ENCODE peak calls at places on chromosomes 6 and 20, in seven cellular contexts. Y is A549; W is thoracic aorta; O is CD8-positive, alpha-beta memory T cell; E is testis; F is kidney; S is H1. K is an unnamed sample. For H3K9me3, the result is how much of the 10 kb centered on the place peaks cover.

GRCh38 chr20:36367370-36367745 is 61.2 kb downstream of the DLGAP4 start:
- DNase-seq in F (no peak), Y (no peak), S (no peak), E (no peak), O (no peak), W (no peak), K (no peak)

GRCh38 chr6:129007819-129008218 is 124.9 kb downstream of the LAMA2 start:
- DNase-seq in F (no peak), Y (no peak), W (no peak), S (no peak), O (no peak), E (no peak), K (no peak)

GRCh38 chr6:76876922-76877553 is 586.3 kb downstream of the HTR1B start:
- DNase-seq in F (no peak), O (no peak), E (peak), W (no peak), Y (no peak), S (peak), K (peak)

GRCh38 chr20:43662943-43663655 is 3.8 kb upstream of the MYBL2 start:
- DNase-seq in F (no peak), Y (no peak), S (no peak), W (no peak), E (no peak), O (no peak), K (peak)

GRCh38 chr20:36313936-36314335 is 7.8 kb downstream of the DLGAP4 start:
- DNase-seq in F (no peak), Y (no peak), E (no peak), O (no peak), W (no peak), S (no peak), K (no peak)

GRCh38 chr20:44471481-44471882 is 4.2 kb upstream of the TTPAL start:
- DNase-seq in S (no peak), F (no peak), O (no peak), E (no peak), Y (no peak), W (no peak), K (peak)

GRCh38 chr6:44966449-44967091 is 361.6 kb upstream of the RUNX2 start:
- DNase-seq in W (no peak), F (no peak), E (no peak), O (no peak), Y (peak), S (no peak), K (no peak)

GRCh38 chr6:139262519-139263300 is 29.1 kb downstream of the TXLNB start:
- DNase-seq in W (no peak), O (peak), E (no peak), Y (no peak), S (no peak), F (no peak), K (peak)

GRCh38 chr6:54689620-54690019 is 157.0 kb upstream of the FAM83B start:
- DNase-seq in S (no peak), W (no peak), Y (no peak), F (no peak), E (no peak), O (no peak), K (no peak)

GRCh38 chr6:31659649-31660223 is 842 bp downstream of the C6orf47 start:
- DNase-seq in S (no peak), O (peak), W (no peak), Y (no peak), F (no peak), E (no peak), K (no peak)

GRCh38 chr6:89433637-89434499 is 916 bp downstream of the ANKRD6 start:
- DNase-seq in O (peak), F (peak), S (peak), W (no peak), E (peak), Y (no peak), K (no peak)

GRCh38 chr6:16249971-16250370 is 11.6 kb downstream of the GMPR start:
- DNase-seq in O (no peak), E (no peak), W (no peak), S (no peak), Y (no peak), F (no peak), K (no peak)

GRCh38 chr20:14622796-14623195 is 285.4 kb upstream of the FLRT3 start:
- DNase-seq in W (no peak), O (no peak), S (no peak), Y (peak), E (no peak), F (no peak), K (peak)

GRCh38 chr20:52204136-52204535 is 12.6 kb upstream of the ZFP64 start:
- DNase-seq in S (no peak), W (no peak), O (no peak), E (no peak), Y (no peak), F (no peak), K (peak)

GRCh38 chr6:18389479-18389878 is 2.3 kb downstream of the RNF144B start:
- DNase-seq in W (no peak), F (no peak), E (no peak), S (no peak), Y (no peak), O (no peak), K (no peak)

GRCh38 chr6:88573971-88574370 is 389.4 kb downstream of the RNGTT start:
- DNase-seq in Y (no peak), F (no peak), W (no peak), S (no peak), O (no peak), E (no peak), K (peak)

GRCh38 chr20:48710341-48711043 is 117.3 kb downstream of the PREX1 start:
- DNase-seq in S (no peak), E (no peak), Y (no peak), O (no peak), W (no peak), F (no peak), K (no peak)

GRCh38 chr6:63447134-63447533 is 125.1 kb upstream of the LOC128125822 start:
- DNase-seq in F (no peak), O (no peak), W (no peak), S (no peak), E (no peak), Y (no peak), K (no peak)

GRCh38 chr20:21395666-21396044 is 1.7 kb downstream of the NKX2-4 start:
- DNase-seq in F (peak), E (peak), Y (no peak), S (no peak), O (peak), W (no peak), K (no peak)

GRCh38 chr20:15902493-15902892 is 670.8 kb downstream of the KIF16B start:
- DNase-seq in O (no peak), Y (no peak), E (peak), F (peak), W (no peak), S (peak), K (peak)

GRCh38 chr20:5806457-5807263 is 56.5 kb downstream of the SHLD1 start:
- DNase-seq in S (peak), E (no peak), W (no peak), O (no peak), Y (no peak), F (no peak), K (no peak)

GRCh38 chr20:41321003-41321402 is 3.5 kb upstream of the ZHX3 start:
- DNase-seq in W (no peak), S (no peak), Y (no peak), E (no peak), F (no peak), O (no peak), K (no peak)

GRCh38 chr6:32484614-32484998 is 44.9 kb downstream of the HLA-DRA start:
- DNase-seq in E (no peak), W (no peak), O (no peak), S (no peak), Y (no peak), F (peak), K (no peak)

GRCh38 chr20:50107086-50107645 is 5.8 kb downstream of the UBE2V1 start:
- DNase-seq in F (no peak), E (no peak), W (no peak), Y (no peak), S (no peak), O (no peak), K (no peak)

GRCh38 chr20:51631011-51631950 is 88.8 kb upstream of the NFATC2 start:
- DNase-seq in F (peak), S (no peak), W (peak), E (peak), O (peak), Y (peak), K (peak)

GRCh38 chr20:21371193-21371592 is 26.1 kb downstream of the NKX2-4 start:
- DNase-seq in S (no peak), E (no peak), O (no peak), F (no peak), W (no peak), Y (no peak), K (no peak)

GRCh38 chr6:19802656-19803055 is 34.5 kb upstream of the ID4 start:
- DNase-seq in E (no peak), W (no peak), F (no peak), Y (no peak), S (no peak), O (no peak), K (no peak)

GRCh38 chr20:24109537-24109936 is 121.0 kb upstream of the GGTLC1 start:
- DNase-seq in F (no peak), Y (no peak), E (no peak), W (no peak), S (no peak), O (peak), K (no peak)

GRCh38 chr6:34517461-34517868 is 38.7 kb downstream of the SPDEF start:
- DNase-seq in W (no peak), E (no peak), Y (no peak), O (no peak), S (no peak), F (no peak), K (no peak)

GRCh38 chr6:28758046-28758817 is 165.6 kb downstream of the TRIM27 start:
- DNase-seq in W (no peak), E (no peak), O (no peak), Y (peak), S (peak), F (no peak), K (peak)

GRCh38 chr20:22800161-22800560 is 215.8 kb upstream of the FOXA2 start:
- DNase-seq in O (no peak), F (no peak), Y (no peak), W (no peak), E (no peak), S (no peak), K (no peak)

GRCh38 chr6:161216616-161217205 is 57.1 kb downstream of the AGPAT4 start:
- DNase-seq in S (no peak), E (no peak), O (no peak), Y (no peak), W (no peak), F (no peak), K (no peak)
- H3K27ac ChIP-seq in S (no peak), E (no peak), O (no peak), Y (no peak), W (no peak), F (no peak), K (no peak)

GRCh38 chr6:22189946-22190345 is 106.9 kb downstream of the PRL start:
- DNase-seq in S (no peak), O (no peak), E (no peak), F (no peak), Y (no peak), W (no peak), K (no peak)

GRCh38 chr6:22184371-22184770 is 112.5 kb downstream of the PRL start:
- DNase-seq in O (no peak), S (no peak), E (no peak), W (no peak), F (no peak), Y (no peak), K (no peak)
- H3K9me3 ChIP-seq in O (under half), S (under half), E (under half), W (under half), F (under half), Y (under half), K (under half)

GRCh38 chr20:35030136-35030535 is 62.5 kb downstream of the TRPC4AP start:
- DNase-seq in O (no peak), S (no peak), E (no peak), Y (no peak), F (no peak), W (no peak), K (no peak)

GRCh38 chr20:35039146-35039545 is 53.5 kb downstream of the TRPC4AP start:
- DNase-seq in Y (no peak), O (no peak), F (no peak), E (no peak), S (no peak), W (no peak), K (no peak)

GRCh38 chr20:35040090-35040489 is 52.5 kb downstream of the TRPC4AP start:
- DNase-seq in Y (no peak), W (no peak), S (no peak), E (no peak), F (no peak), O (no peak), K (no peak)

GRCh38 chr20:35034150-35034549 is 58.5 kb downstream of the TRPC4AP start:
- DNase-seq in S (peak), O (no peak), E (no peak), Y (no peak), W (no peak), F (no peak), K (no peak)
- H3K27ac ChIP-seq in S (no peak), O (no peak), E (no peak), Y (no peak), W (no peak), F (peak), K (no peak)

GRCh38 chr6:168410554-168411011 is 30.4 kb upstream of the SMOC2 start:
- DNase-seq in E (no peak), S (peak), O (no peak), W (no peak), F (peak), Y (no peak), K (no peak)

GRCh38 chr6:168412456-168412855 is 28.5 kb upstream of the SMOC2 start:
- DNase-seq in Y (no peak), W (no peak), E (no peak), F (peak), O (no peak), S (peak), K (no peak)

GRCh38 chr6:168411130-168411529 is 29.9 kb upstream of the SMOC2 start:
- DNase-seq in O (no peak), F (peak), Y (no peak), S (peak), E (no peak), W (no peak), K (no peak)

GRCh38 chr6:168413018-168413720 is 27.8 kb upstream of the SMOC2 start:
- DNase-seq in Y (no peak), O (no peak), E (peak), S (peak), W (no peak), F (peak), K (no peak)

DNA sequence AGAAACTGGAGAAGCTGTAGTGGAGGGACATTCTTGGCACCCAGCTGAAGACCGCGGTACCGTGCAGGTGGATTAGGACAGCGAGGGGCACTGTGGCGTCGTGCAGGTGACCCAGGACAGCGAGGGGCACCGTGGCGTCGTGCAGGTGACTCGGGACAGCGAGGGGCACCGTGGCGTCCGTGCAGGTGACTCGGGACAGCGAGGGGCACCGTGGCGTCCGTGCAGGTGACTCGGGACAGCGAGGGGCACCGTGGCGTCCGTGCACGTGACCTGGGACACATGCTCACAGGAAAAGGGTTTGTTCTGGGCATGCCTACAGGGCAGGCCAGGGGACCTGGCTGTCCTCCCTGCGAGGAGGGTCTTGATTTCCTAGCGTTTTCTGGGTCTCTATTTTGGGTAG is 29.2 kb upstream of the SMOC2 start:
- DNase-seq in E (no peak), O (no peak), W (no peak), Y (no peak), F (no peak), S (peak), K (no peak)
- H3K9me3 ChIP-seq in E (under half), O (under half), W (under half), Y (under half), F (under half), S (under half), K (under half)

GRCh38 chr6:25014806-25015560 is 79.2 kb upstream of the RIPOR2 start:
- DNase-seq in O (peak), Y (no peak), W (no peak), E (no peak), F (no peak), S (no peak), K (no peak)

GRCh38 chr6:25012657-25013056 is 76.9 kb upstream of the RIPOR2 start:
- DNase-seq in S (no peak), F (no peak), Y (no peak), O (no peak), W (no peak), E (no peak), K (no peak)

GRCh38 chr6:25013249-25013648 is 77.5 kb upstream of the RIPOR2 start:
- DNase-seq in W (no peak), S (no peak), F (no peak), Y (no peak), O (no peak), E (no peak), K (no peak)

GRCh38 chr6:25016311-25016710 is 80.6 kb upstream of the RIPOR2 start:
- DNase-seq in Y (no peak), W (no peak), F (no peak), O (no peak), E (no peak), S (no peak), K (no peak)

DNA sequence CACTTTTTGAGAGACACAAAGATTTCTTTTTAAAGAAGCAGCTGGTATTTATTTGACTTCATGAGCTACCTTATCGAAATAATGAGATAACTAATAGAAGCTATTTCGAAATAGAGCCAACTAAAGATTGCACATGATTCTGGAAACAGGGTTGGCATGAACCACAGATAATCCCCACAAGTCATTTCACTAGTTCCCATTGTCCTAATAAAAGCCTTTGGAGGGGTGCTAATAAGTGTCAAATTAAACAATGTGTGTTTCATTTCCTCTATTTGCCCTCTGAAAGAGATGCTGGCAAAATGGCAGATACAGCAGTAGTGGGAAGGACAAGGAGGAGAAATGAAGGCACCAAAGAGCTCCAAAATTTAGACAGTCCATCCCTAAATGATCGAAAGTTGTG is 78.6 kb upstream of the RIPOR2 start:
- DNase-seq in E (no peak), F (no peak), W (no peak), S (no peak), O (no peak), Y (no peak), K (no peak)
- H3K27ac ChIP-seq in E (no peak), F (no peak), W (no peak), S (no peak), O (no peak), Y (peak), K (no peak)

GRCh38 chr6:13678255-13678983 is 33.2 kb downstream of the RANBP9 start:
- DNase-seq in E (no peak), W (no peak), O (no peak), S (no peak), F (no peak), Y (no peak), K (no peak)
- H3K9me3 ChIP-seq in E (under half), W (under half), O (under half), S (under half), F (under half), Y (under half), K (under half)

DNA sequence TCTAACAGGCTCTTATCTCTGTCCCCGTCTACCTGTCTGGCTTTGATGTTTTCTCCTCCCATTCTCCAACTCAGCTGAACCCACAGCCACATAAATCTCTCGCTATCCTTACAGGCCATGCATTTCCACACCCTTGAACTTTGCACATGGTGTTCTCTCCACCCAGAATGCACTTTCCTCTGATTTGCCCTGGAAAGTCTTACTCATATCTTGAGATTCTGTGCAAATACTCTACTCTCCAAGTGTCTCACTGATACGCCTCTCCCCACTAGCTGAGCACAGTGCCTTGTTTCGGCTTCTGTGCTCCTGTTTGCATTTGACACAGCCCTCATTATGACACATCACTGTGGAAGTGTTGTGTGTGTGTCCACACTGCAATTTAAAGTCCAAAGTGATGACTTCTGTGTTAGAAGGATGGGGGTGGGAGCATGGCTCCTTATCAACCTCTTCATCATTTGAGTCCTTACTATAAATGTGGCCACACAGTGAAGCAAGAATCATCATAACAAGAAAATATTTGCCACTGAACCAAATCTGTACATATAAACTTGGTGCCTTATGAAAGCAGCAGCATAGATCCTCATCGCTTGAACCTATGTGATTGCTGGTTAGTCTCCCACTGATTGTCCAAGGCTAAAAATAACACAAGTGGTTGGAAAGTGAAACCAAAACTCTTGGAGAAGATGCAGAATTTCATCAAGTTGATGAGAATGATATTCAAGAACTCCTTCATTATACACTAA is 5.5 kb upstream of the PRELID3B start:
- DNase-seq in W (no peak), Y (peak), E (no peak), O (no peak), S (no peak), F (no peak), K (no peak)
- H3K27ac ChIP-seq in W (no peak), Y (peak), E (no peak), O (no peak), S (no peak), F (no peak), K (no peak)

DNA sequence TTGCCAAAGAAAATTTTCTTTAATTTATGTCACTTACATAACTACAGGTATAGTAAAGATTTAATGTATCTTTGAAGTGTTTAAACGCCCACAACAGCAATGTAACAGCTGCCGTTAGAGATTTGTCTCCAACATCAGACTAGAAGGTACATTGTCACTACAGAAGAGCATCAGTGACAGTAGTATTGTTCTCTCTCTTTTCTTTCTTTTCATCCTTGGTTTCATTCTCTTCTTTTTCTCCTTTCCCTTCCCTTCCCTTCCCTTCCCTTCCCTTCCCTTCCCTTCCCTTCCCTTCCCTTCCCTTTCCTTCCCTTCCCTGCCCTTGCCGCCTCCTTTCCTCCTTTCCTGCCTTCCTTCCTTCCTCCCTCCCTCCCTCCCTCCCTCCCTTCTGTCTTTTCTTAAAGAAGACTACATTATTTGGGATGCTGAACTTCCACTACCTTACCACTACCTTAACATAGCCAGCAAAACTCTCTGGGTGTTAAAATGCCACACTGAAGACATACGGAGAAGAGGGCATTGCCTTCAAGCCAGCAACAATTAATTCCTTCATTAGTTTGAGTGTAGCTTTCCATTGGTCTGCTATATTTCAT is 663.9 kb downstream of the DOK5 start:
- DNase-seq in S (no peak), Y (no peak), F (no peak), O (no peak), E (no peak), W (no peak), K (no peak)
- H3K9me3 ChIP-seq in S (under half), Y (under half), F (under half), O (under half), E (under half), W (under half), K (under half)

GRCh38 chr6:46637933-46638332 is 14.7 kb downstream of the CYP39A1 start:
- DNase-seq in Y (no peak), S (no peak), F (no peak), E (no peak), W (no peak), O (no peak), K (no peak)
- H3K27ac ChIP-seq in Y (no peak), S (no peak), F (no peak), E (no peak), W (no peak), O (no peak), K (no peak)